ENCODE peak calls at places on chromosomes 1 and 21, in seven cellular contexts. B is cardiac fibroblast; I is Panc1; T is CD8-positive, alpha-beta T cell; D is heart right ventricle; R is HFF-Myc; X is endothelial cell of umbilical vein. F is an unnamed sample.

GRCh38 chr1:186152945-186153309 is 222.1 kb downstream of the TPR start:
- DNase-seq in D (no peak), B (no peak), X (no peak), I (no peak), R (no peak), T (no peak), F (no peak)

GRCh38 chr21:41444703-41445464 is 18.8 kb downstream of the MX1 start:
- DNase-seq in T (no peak), I (no peak), X (no peak), D (no peak), B (no peak), R (no peak), F (no peak)

GRCh38 chr1:28193701-28194161 is 17.2 kb upstream of the PTAFR start:
- DNase-seq in B (no peak), I (no peak), D (no peak), X (no peak), R (no peak), T (no peak), F (peak; percentile 21)

GRCh38 chr1:33654267-33654832 is 181.9 kb downstream of the ZSCAN20 start:
- DNase-seq in R (no peak), D (no peak), I (no peak), B (peak; percentile 7), T (no peak), X (no peak), F (no peak)

GRCh38 chr1:204507317-204508105 is 8.7 kb upstream of the MDM4 start:
- DNase-seq in I (no peak), T (no peak), B (peak; percentile 63), X (peak; percentile 36), D (no peak), R (no peak), F (no peak)

GRCh38 chr1:154856544-154856943 is 13.5 kb downstream of the KCNN3 start:
- DNase-seq in B (no peak), X (no peak), T (no peak), I (no peak), D (no peak), R (no peak), F (no peak)

GRCh38 chr1:163824006-163824405 is 502.3 kb downstream of the NUF2 start:
- DNase-seq in X (peak; percentile 70), R (peak; percentile 95), I (no peak), B (peak; percentile 83), D (peak; percentile 23), T (no peak), F (peak; percentile 12)

GRCh38 chr1:97377432-97378034 is 543.3 kb downstream of the DPYD start:
- DNase-seq in R (no peak), D (no peak), X (no peak), T (no peak), B (no peak), I (no peak), F (no peak)

GRCh38 chr21:14358775-14359174 is 24.2 kb downstream of the HSPA13 start:
- DNase-seq in R (no peak), T (no peak), X (peak; percentile 15), I (no peak), B (peak; percentile 4), D (no peak), F (no peak)

GRCh38 chr1:180636138-180636537 is 4.3 kb downstream of the XPR1 start:
- DNase-seq in X (peak; percentile 44), B (peak; percentile 61), R (no peak), T (no peak), D (no peak), I (no peak), F (no peak)

GRCh38 chr1:1558591-1558990 is 16.1 kb downstream of the SSU72 start:
- DNase-seq in X (no peak), D (no peak), T (no peak), B (no peak), R (no peak), I (no peak), F (no peak)

GRCh38 chr1:2133039-2133878 is 61.3 kb downstream of the FAAP20 start:
- DNase-seq in D (peak; percentile 99), X (peak; percentile 96), I (peak; percentile 89), B (peak; percentile 99), T (peak; percentile 95), R (peak; percentile 97), F (peak; percentile 78)

GRCh38 chr1:4653328-4653660 is 1.1 kb upstream of the AJAP1 start:
- DNase-seq in X (no peak), B (no peak), I (no peak), T (no peak), R (no peak), D (no peak), F (no peak)

GRCh38 chr1:203751051-203751450 is 13.9 kb upstream of the LAX1 start:
- DNase-seq in X (no peak), R (no peak), B (peak; percentile 67), D (no peak), T (no peak), I (no peak), F (no peak)

GRCh38 chr1:44945992-44946391 is 40.4 kb downstream of the EIF2B3 start:
- DNase-seq in B (no peak), D (no peak), I (no peak), T (no peak), X (no peak), R (no peak), F (no peak)

DNA sequence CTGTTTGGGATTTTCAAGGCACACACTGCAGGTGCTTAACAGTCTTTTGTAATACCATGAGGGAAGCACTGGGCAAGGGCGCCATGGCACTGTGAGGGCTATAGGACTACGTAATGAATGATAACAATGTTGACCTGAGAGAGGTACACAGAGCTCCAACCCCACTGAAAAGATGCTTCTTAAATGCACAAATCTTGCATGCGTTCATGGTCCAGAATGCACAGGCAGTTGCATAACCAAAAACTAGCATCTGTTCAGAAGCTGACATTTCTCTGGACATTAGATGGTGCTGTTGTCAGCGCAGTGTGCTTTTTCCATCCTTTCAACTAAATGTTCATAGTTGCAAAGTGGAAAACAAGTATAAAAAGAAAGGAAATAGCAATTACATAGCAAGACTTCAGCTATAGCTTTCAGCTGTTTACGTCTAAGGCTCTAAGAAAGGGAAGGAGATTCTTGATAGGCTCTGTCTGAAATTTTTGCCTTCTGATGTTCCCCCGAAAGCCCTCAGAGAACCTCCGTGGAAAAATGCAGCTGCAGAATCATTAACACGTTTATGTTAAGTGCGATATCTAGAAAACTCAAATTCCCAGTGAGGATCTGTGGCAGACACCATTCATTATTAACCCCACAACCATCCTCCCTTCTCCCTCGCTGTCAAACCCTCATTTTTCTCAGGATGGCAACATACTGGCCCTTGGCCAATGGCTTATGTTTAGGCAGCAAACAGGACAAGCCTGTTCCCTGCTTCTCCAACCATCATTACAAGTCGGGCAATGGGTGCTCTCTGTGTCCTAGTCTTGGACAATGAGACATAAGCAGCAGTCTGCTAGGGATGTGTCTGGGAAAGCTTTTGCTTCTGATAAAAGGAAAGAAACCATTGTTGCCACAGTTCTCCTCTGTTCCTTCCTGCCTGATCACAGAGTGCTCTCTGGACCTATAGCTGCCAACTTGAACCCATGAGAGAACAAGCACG is 8.2 kb upstream of the TARBP1 start:
- DNase-seq in I (no peak), R (peak; percentile 68), B (peak; percentile 90), X (peak; percentile 84), T (no peak), D (no peak), F (no peak)
- TF ChIP-seq CTCF in I (peak; percentile 82), R (peak; percentile 66), B (peak; percentile 75), X (peak; percentile 55), T (no peak), D (peak; percentile 77), F (peak; percentile 62)

GRCh38 chr1:30600706-30601105 is 122.7 kb downstream of the MATN1 start:
- DNase-seq in B (no peak), X (no peak), T (no peak), R (no peak), I (no peak), D (no peak), F (no peak)
- TF ChIP-seq CTCF in B (no peak), X (no peak), T (no peak), R (no peak), I (no peak), D (no peak), F (no peak)

GRCh38 chr1:52753169-52753568 is 26.9 kb downstream of the ZYG11B start:
- DNase-seq in X (no peak), T (no peak), D (no peak), I (no peak), B (no peak), R (no peak), F (no peak)
- TF ChIP-seq CTCF in X (no peak), T (no peak), D (no peak), I (no peak), B (no peak), R (no peak), F (no peak)

GRCh38 chr1:18926315-18927081 is 24.1 kb upstream of the ALDH4A1 start:
- DNase-seq in X (peak; percentile 95), T (peak; percentile 86), D (no peak), B (peak; percentile 93), R (peak; percentile 92), I (peak; percentile 88), F (peak; percentile 94)
- TF ChIP-seq CTCF in X (no peak), T (no peak), D (peak; percentile 7), B (no peak), R (no peak), I (no peak), F (no peak)

DNA sequence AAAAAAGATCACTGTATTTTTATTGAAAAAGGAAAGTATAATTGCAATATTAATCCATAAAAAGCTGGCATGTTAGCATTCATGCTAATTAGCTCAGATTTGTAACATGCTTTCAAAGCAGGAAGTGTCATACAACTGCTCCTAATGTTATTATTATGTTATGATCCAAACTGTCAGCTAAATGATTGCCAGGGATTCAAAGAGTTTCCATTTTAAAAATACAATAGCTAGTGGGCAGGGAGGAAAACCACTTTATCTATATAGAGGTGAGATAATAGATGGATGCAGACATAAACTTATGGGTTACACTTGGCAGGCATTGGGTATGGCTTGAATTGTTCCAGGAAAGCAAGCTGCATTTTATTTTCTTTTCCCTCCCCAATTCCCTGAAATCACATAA is 9.7 kb upstream of the MYSM1 start:
- DNase-seq in T (no peak), R (no peak), I (no peak), D (no peak), B (no peak), X (peak; percentile 26), F (no peak)
- TF ChIP-seq CTCF in T (no peak), R (no peak), I (no peak), D (no peak), B (no peak), X (no peak), F (no peak)